ENCODE peak calls at places on chromosomes 11 and 22, in seven cellular contexts. P is prostate gland, K is uterus, D is ovary, I is tibial nerve, H is lower lobe of right lung, L is PC-3. O is an unnamed sample. For H3K36me3, the result is how much of the 10 kb centered on the place peaks cover.

GRCh38 chr11:12086271-12087074 is 23.9 kb upstream of the MICAL2 start:
- DNase-seq in D (no peak), L (peak), I (no peak), H (no peak), K (peak), P (no peak), O (peak)

GRCh38 chr11:64900263-64900678 is 16.7 kb downstream of the ATG2A start:
- DNase-seq in D (no peak), L (peak), I (no peak), P (no peak), K (no peak), H (no peak), O (no peak)

GRCh38 chr11:907668-908067 is 2.9 kb downstream of the CHID1 start:
- DNase-seq in D (no peak), P (no peak), H (no peak), K (no peak), I (no peak), L (no peak), O (no peak)

GRCh38 chr22:44753189-44754042 is 1.0 kb downstream of the ARHGAP8 start:
- DNase-seq in K (no peak), P (peak), D (no peak), L (peak), I (no peak), H (no peak), O (no peak)

GRCh38 chr11:35223429-35223828 is 84.5 kb downstream of the CD44 start:
- DNase-seq in P (no peak), D (no peak), I (no peak), H (no peak), K (peak), L (no peak), O (no peak)

GRCh38 chr22:45961679-45962430 is 15.1 kb downstream of the WNT7B start:
- DNase-seq in D (no peak), K (no peak), L (no peak), H (no peak), P (no peak), I (no peak), O (no peak)

GRCh38 chr11:106917973-106918372 is 100.3 kb downstream of the GUCY1A2 start:
- DNase-seq in L (peak), I (no peak), D (no peak), P (no peak), H (no peak), K (no peak), O (no peak)

GRCh38 chr11:12540075-12540685 is 134.0 kb upstream of the TEAD1 start:
- DNase-seq in I (no peak), K (peak), P (no peak), D (no peak), L (peak), H (no peak), O (no peak)

DNA sequence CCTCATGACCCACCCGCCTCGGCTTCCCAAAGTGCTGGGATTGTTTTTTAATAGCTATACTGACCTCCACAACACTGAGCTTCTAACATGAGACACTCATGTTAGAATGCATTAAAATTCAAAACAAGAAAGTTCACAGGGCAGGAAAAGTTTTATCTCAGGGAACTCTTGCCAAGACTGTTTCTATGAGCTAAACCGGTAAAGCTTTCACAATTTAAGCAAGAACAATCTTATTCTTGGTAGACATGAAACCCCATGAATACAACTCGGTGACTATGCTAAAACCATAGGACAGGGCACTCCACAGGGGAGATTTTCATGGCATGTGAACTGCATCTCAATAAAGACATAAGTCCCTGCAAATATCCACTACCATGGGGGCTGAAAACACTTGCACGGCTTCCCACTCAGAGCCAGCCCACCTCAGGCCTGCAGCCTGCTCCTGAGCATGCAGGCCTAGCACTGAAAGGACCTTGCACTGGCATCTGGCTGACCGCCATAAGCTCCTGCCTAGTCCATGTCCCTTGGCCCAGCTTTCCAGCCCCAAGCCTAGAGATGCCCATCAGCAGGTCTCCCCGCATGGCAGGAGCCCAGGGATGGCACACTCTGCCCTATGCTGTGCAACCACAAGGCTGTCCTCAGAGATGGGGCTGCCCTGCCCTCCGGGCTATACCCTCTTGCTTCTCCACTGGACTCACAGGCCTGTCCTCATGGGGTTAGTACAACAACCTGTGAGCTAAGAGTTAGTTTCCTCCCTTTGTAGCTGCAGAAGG is 58.4 kb downstream of the DGCR2 start:
- DNase-seq in L (no peak), D (no peak), P (no peak), K (no peak), I (no peak), H (peak), O (no peak)
- H3K36me3 ChIP-seq in L (under half), D (under half), P (under half), K (under half), I (under half), H (half or more), O (under half)

DNA sequence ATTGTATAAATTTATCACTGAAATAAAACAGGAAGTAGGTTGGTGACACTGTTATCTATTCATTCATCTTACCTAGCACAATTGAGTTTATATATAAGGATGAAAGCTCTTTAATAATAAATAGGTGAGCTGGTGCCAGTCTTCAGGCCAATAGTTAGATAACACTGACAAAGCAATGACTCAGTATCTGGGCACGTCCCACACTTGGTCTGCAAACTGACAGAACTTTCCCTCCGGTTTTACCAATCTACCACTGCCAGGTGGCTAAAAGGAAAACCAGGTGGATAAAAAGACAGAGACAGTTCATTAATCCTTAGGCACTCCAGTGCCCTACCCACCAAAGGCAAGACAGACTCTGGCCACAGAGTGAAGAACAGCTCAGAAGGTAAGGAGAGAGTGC is 17.6 kb downstream of the DDB1 start:
- DNase-seq in D (no peak), P (no peak), H (no peak), L (peak), K (no peak), I (no peak), O (no peak)
- H3K4me3 ChIP-seq in D (no peak), P (no peak), H (no peak), L (no peak), K (no peak), I (no peak), O (no peak)

GRCh38 chr22:23242473-23243001 is 62.2 kb downstream of the BCR start:
- DNase-seq in L (no peak), H (no peak), P (no peak), I (no peak), K (no peak), D (no peak), O (no peak)

GRCh38 chr22:23241562-23242472 is 61.5 kb downstream of the BCR start:
- DNase-seq in D (no peak), I (no peak), H (no peak), L (no peak), P (no peak), K (no peak), O (no peak)

GRCh38 chr22:23243859-23244689 is 63.8 kb downstream of the BCR start:
- DNase-seq in K (no peak), D (no peak), I (no peak), P (no peak), L (no peak), H (no peak), O (no peak)

GRCh38 chr22:23244690-23245044 is 64.4 kb downstream of the BCR start:
- DNase-seq in K (no peak), L (no peak), P (no peak), H (no peak), D (no peak), I (no peak), O (no peak)

GRCh38 chr22:23243006-23243573 is 62.8 kb downstream of the BCR start:
- DNase-seq in D (no peak), I (no peak), K (no peak), H (no peak), L (no peak), P (no peak), O (no peak)
- TF ChIP-seq CTCF in D (no peak), I (no peak), K (no peak), H (no peak), L (no peak), P (no peak), O (no peak)

GRCh38 chr11:67434395-67434881 is 3.0 kb downstream of the PTPRCAP start:
- DNase-seq in K (no peak), D (no peak), P (no peak), L (no peak), I (no peak), H (no peak), O (no peak)
- H3K36me3 ChIP-seq in K (under half), D (under half), P (under half), L (under half), I (under half), H (half or more), O (under half)

DNA sequence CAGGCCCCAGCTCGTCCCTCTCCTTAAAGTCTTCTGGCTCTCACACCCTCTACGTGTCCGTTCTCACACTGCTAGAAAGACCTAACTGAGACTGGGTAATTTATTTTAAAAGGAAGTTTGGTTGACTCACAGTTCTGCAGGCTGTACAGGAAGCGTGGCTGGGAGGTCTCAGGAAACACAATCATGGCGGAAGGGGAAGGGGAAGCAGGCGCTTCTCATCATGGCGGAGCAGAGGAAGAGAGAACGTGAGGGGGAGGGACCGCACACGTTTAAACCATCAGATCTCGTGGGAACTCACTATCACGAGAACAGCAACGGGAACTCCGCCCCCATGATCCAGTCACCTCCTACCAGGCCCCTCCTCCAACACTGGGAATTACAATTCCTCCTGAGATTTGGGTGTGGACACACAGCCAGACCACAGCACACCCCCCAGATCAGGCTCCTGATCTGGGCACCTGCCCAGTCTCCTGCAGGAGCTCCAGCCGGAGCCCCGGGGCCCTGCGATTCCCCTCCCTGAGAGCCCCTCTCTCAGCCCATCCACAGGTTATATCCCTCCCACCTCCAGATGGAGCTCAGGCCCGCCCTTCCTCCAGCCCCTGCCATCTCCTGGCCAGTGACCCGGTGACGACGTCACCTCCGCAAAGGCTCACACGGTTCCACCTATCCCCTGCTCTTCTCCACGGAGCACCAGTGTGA is 170.2 kb downstream of the BRD1 start:
- DNase-seq in I (peak), H (peak), K (peak), L (no peak), D (no peak), P (peak), O (no peak)
- H3K4me3 ChIP-seq in I (peak), H (peak), K (peak), L (no peak), D (peak), P (peak), O (no peak)

GRCh38 chr11:102853055-102853454 is 9.6 kb upstream of the MMP3 start:
- DNase-seq in I (no peak), L (no peak), P (no peak), K (no peak), D (no peak), H (no peak), O (no peak)

GRCh38 chr11:102853956-102854355 is 10.5 kb upstream of the MMP3 start:
- DNase-seq in K (no peak), H (no peak), L (no peak), I (no peak), P (no peak), D (no peak), O (no peak)

GRCh38 chr11:102849319-102849718 is 5.9 kb upstream of the MMP3 start:
- DNase-seq in K (no peak), L (peak), I (no peak), H (no peak), P (no peak), D (no peak), O (no peak)

GRCh38 chr11:102846292-102846691 is 2.9 kb upstream of the MMP3 start:
- DNase-seq in K (no peak), I (no peak), D (no peak), H (no peak), P (no peak), L (peak), O (no peak)

GRCh38 chr11:102850973-102851745 is 7.8 kb upstream of the MMP3 start:
- DNase-seq in D (no peak), I (no peak), K (no peak), H (no peak), L (peak), P (no peak), O (peak)
- TF ChIP-seq CTCF in D (no peak), I (no peak), K (no peak), H (no peak), L (no peak), P (no peak), O (no peak)

GRCh38 chr11:119300198-119300964 is 16.5 kb downstream of the MCAM start:
- DNase-seq in P (no peak), I (no peak), H (no peak), D (no peak), L (no peak), K (no peak), O (no peak)

GRCh38 chr11:119298726-119299125 is 18.2 kb downstream of the MCAM start:
- DNase-seq in I (no peak), L (no peak), P (no peak), D (no peak), H (no peak), K (no peak), O (no peak)

GRCh38 chr11:119295178-119295577 is 21.8 kb downstream of the MCAM start:
- DNase-seq in P (no peak), D (no peak), H (no peak), L (peak), I (no peak), K (no peak), O (no peak)

GRCh38 chr11:119299416-119299815 is 17.5 kb downstream of the MCAM start:
- DNase-seq in I (no peak), K (no peak), D (no peak), H (no peak), L (no peak), P (no peak), O (no peak)

GRCh38 chr11:119297938-119298337 is 19.0 kb downstream of the MCAM start:
- DNase-seq in I (no peak), D (no peak), L (no peak), P (no peak), H (no peak), K (no peak), O (no peak)
- H3K36me3 ChIP-seq in I (under half), D (under half), L (under half), P (under half), H (half or more), K (under half), O (under half)

O was measured in kidney epithelial cell.